ENCODE peak calls at places on chromosomes 16 and 17, in five cellular contexts. A is RPMI8226, M is GM03348, C is cerebellum, G is iPS-NIHi11. K is an unnamed sample.

GRCh38 chr16:84040823-84041391 is 1.7 kb downstream of the SLC38A8 start:
- DNase-seq in C (no peak), G (no peak), A (no peak), M (peak; percentile 61), K (peak; percentile 91)

GRCh38 chr17:8586766-8587165 is 43.8 kb downstream of the MYH10 start:
- DNase-seq in C (no peak), M (no peak), G (no peak), A (no peak), K (no peak)

GRCh38 chr16:88827727-88828126 is 16.0 kb upstream of the APRT start:
- DNase-seq in G (no peak), A (no peak), C (no peak), M (no peak), K (no peak)

GRCh38 chr17:65785109-65785508 is 223.7 kb upstream of the AXIN2 start:
- DNase-seq in A (no peak), M (peak; percentile 36), C (no peak), G (no peak), K (peak; percentile 97)

GRCh38 chr17:61009619-61010018 is 332.0 kb downstream of the BCAS3 start:
- DNase-seq in A (peak; percentile 53), M (no peak), C (peak; percentile 7), G (no peak), K (no peak)

GRCh38 chr16:7405166-7405565 is 72.5 kb downstream of the RBFOX1 start:
- DNase-seq in A (peak; percentile 56), M (no peak), G (no peak), C (no peak), K (peak; percentile 4)

GRCh38 chr16:78211951-78212350 is 112.5 kb downstream of the WWOX start:
- DNase-seq in A (no peak), C (no peak), G (peak; percentile 35), M (no peak), K (no peak)

GRCh38 chr16:15509593-15510520 is 75.5 kb downstream of the BMERB1 start:
- DNase-seq in A (no peak), G (peak; percentile 32), M (peak; percentile 52), C (no peak), K (peak; percentile 75)

GRCh38 chr17:43171761-43172487 is 910 bp downstream of the NBR1 start:
- DNase-seq in C (no peak), G (no peak), A (peak; percentile 67), M (peak; percentile 64), K (peak; percentile 98)

GRCh38 chr17:64448665-64449512 is at the start of gene MILR1:
- DNase-seq in A (peak; percentile 88), G (no peak), M (peak; percentile 84), C (no peak), K (peak; percentile 68)

GRCh38 chr16:64627288-64627687 is 494.6 kb downstream of the CDH11 start:
- DNase-seq in A (peak; percentile 56), M (no peak), G (peak; percentile 23), C (no peak), K (no peak)

GRCh38 chr17:80599546-80600305 is 55.1 kb downstream of the RPTOR start:
- DNase-seq in C (no peak), G (no peak), A (no peak), M (peak; percentile 44), K (peak; percentile 40)

GRCh38 chr17:38982858-38983746 is 15.9 kb upstream of the FBXO47 start:
- DNase-seq in C (peak; percentile 67), G (peak; percentile 80), M (peak; percentile 61), A (peak; percentile 65), K (peak; percentile 77)